ENCODE peak calls at places on chromosomes 3 and 15, in six cellular contexts. One of them, this sample, is unnamed.

GRCh38 chr3:57062119-57062631 is 1.7 kb downstream of the SPATA12 start:
- DNase-seq in A549: no peak
- DNase-seq in body of pancreas: no peak
- DNase-seq in heart left ventricle: no peak
- DNase-seq in stomach: no peak
- DNase-seq in IMR-90: no peak
- DNase-seq in this sample: no peak

GRCh38 chr15:41881925-41882688 is 11.7 kb downstream of the SPTBN5 start:
- DNase-seq in heart left ventricle: no peak
- DNase-seq in A549: no peak
- DNase-seq in stomach: peak; percentile 48
- DNase-seq in body of pancreas: peak; percentile 66
- DNase-seq in IMR-90: no peak
- DNase-seq in this sample: no peak

GRCh38 chr15:30990451-30991300 is 752 bp downstream of the MTMR10 start:
- DNase-seq in stomach: no peak
- DNase-seq in IMR-90: peak; percentile 22
- DNase-seq in body of pancreas: no peak
- DNase-seq in A549: peak; percentile 18
- DNase-seq in heart left ventricle: no peak
- DNase-seq in this sample: no peak

GRCh38 chr3:123119802-123120201 is 53.0 kb downstream of the PDIA5 start:
- DNase-seq in IMR-90: no peak
- DNase-seq in stomach: no peak
- DNase-seq in heart left ventricle: no peak
- DNase-seq in A549: no peak
- DNase-seq in body of pancreas: no peak
- DNase-seq in this sample: no peak

GRCh38 chr3:7640787-7641186 is 779.9 kb downstream of the GRM7 start:
- DNase-seq in A549: no peak
- DNase-seq in body of pancreas: no peak
- DNase-seq in IMR-90: no peak
- DNase-seq in stomach: no peak
- DNase-seq in heart left ventricle: no peak
- DNase-seq in this sample: no peak

GRCh38 chr3:29331830-29332637 is 51.2 kb downstream of the RBMS3 start:
- DNase-seq in body of pancreas: no peak
- DNase-seq in A549: no peak
- DNase-seq in heart left ventricle: no peak
- DNase-seq in IMR-90: no peak
- DNase-seq in stomach: no peak
- DNase-seq in this sample: no peak

GRCh38 chr15:71440479-71441071 is 325.3 kb downstream of the THSD4 start:
- DNase-seq in IMR-90: peak; percentile 80
- DNase-seq in stomach: no peak
- DNase-seq in A549: peak; percentile 67
- DNase-seq in heart left ventricle: no peak
- DNase-seq in body of pancreas: no peak
- DNase-seq in this sample: no peak

GRCh38 chr3:128784228-128784627 is 58.2 kb downstream of the RAB7A start:
- DNase-seq in A549: peak; percentile 9
- DNase-seq in body of pancreas: no peak
- DNase-seq in heart left ventricle: peak; percentile 74
- DNase-seq in stomach: no peak
- DNase-seq in IMR-90: no peak
- DNase-seq in this sample: no peak

GRCh38 chr3:113117511-113118302 is 93.7 kb upstream of the BOC start:
- DNase-seq in IMR-90: peak; percentile 90
- DNase-seq in heart left ventricle: no peak
- DNase-seq in A549: no peak
- DNase-seq in body of pancreas: no peak
- DNase-seq in stomach: no peak
- DNase-seq in this sample: no peak

DNA sequence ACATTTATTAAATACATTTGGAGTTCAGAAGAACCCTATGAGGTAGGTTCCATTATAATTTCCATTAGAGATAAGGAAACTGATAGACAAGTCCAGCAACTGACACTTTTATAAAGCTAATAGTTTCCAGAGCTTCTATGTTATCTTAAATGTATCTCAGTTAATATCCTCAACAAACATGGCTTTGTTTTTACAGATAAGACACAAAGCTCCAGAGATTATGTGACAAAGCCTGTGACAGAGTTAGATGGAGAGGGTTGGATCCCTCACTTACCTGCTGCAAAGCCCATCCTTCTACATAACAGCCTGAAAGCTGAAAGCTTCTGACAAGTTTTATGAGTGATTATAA is 473 bp upstream of the COMMD2 start:
- DNase-seq in stomach: no peak
- DNase-seq in body of pancreas: no peak
- DNase-seq in IMR-90: no peak
- DNase-seq in heart left ventricle: no peak
- DNase-seq in A549: no peak
- DNase-seq in this sample: no peak
- TF ChIP-seq CTCF in stomach: no peak
- TF ChIP-seq CTCF in body of pancreas: no peak
- TF ChIP-seq CTCF in IMR-90: no peak
- TF ChIP-seq CTCF in heart left ventricle: no peak
- TF ChIP-seq CTCF in A549: peak; percentile 4
- TF ChIP-seq CTCF in this sample: no peak

DNA sequence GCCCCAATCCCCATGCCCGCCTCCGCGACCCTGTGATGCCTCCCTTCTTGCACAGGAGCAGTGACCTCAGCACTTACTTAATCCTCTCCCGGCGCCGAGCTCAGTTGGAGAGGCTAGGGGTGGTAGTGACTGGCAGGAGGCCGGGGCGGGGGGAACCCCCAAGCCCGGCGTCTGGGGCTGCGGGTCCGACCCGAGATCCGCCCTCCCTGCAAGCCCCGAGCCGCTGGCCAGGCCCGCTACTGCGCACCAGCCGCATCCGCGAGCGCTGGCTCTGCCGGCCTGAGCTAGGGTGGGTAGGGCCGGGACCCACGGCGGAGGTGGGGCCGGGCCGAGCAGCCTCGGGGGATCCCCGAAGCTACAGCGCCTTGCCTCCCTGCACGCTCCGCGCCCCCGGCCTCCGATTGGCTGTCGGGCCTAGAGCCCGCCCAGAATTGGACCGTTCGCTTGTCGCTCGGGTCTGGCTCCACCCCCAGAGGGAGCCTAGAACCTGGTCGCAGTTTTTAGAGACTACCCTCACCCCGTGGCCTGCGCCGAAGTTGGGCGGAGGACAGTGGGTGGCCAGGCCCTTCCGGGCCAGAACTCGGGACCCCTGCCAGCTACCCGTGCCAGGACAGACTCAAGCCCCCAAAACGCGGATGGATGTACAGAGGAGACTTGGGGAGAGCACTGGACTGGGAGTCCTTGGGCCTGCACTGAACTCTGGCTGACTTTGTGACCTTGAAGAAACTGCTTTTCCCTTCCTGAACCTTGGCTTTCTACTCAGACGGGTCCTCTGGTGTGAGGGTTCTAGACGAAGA is at the start of gene C3orf18:
- DNase-seq in body of pancreas: peak; percentile 91
- DNase-seq in heart left ventricle: peak; percentile 98
- DNase-seq in stomach: peak; percentile 95
- DNase-seq in A549: peak; percentile 95
- DNase-seq in IMR-90: peak; percentile 86
- DNase-seq in this sample: peak; percentile 66
- TF ChIP-seq POLR2A in body of pancreas: peak; percentile 39
- TF ChIP-seq POLR2A in heart left ventricle: no peak
- TF ChIP-seq POLR2A in stomach: no peak
- TF ChIP-seq POLR2A in A549: no peak
- TF ChIP-seq POLR2A in IMR-90: no peak
- TF ChIP-seq POLR2A in this sample: no peak

GRCh38 chr3:134796313-134797079 is 1.4 kb downstream of the EPHB1 start:
- DNase-seq in A549: no peak
- DNase-seq in IMR-90: no peak
- DNase-seq in heart left ventricle: no peak
- DNase-seq in body of pancreas: no peak
- DNase-seq in stomach: no peak
- DNase-seq in this sample: no peak

GRCh38 chr3:134797080-134797801 is 2.2 kb downstream of the EPHB1 start:
- DNase-seq in IMR-90: no peak
- DNase-seq in body of pancreas: no peak
- DNase-seq in stomach: no peak
- DNase-seq in A549: no peak
- DNase-seq in heart left ventricle: no peak
- DNase-seq in this sample: no peak

GRCh38 chr3:134794950-134795775 is at the start of gene EPHB1:
- DNase-seq in body of pancreas: peak; percentile 79
- DNase-seq in A549: peak; percentile 58
- DNase-seq in stomach: peak; percentile 74
- DNase-seq in heart left ventricle: peak; percentile 86
- DNase-seq in IMR-90: peak; percentile 87
- DNase-seq in this sample: no peak

GRCh38 chr3:134794323-134794722 is 737 bp upstream of the EPHB1 start:
- DNase-seq in IMR-90: no peak
- DNase-seq in heart left ventricle: no peak
- DNase-seq in A549: no peak
- DNase-seq in stomach: no peak
- DNase-seq in body of pancreas: no peak
- DNase-seq in this sample: no peak

GRCh38 chr3:134795776-134796312 is 784 bp downstream of the EPHB1 start:
- DNase-seq in A549: no peak
- DNase-seq in stomach: no peak
- DNase-seq in heart left ventricle: no peak
- DNase-seq in body of pancreas: no peak
- DNase-seq in IMR-90: peak; percentile 8
- DNase-seq in this sample: no peak
- TF ChIP-seq CTCF in A549: no peak
- TF ChIP-seq CTCF in stomach: no peak
- TF ChIP-seq CTCF in heart left ventricle: no peak
- TF ChIP-seq CTCF in body of pancreas: no peak
- TF ChIP-seq CTCF in IMR-90: no peak
- TF ChIP-seq CTCF in this sample: no peak

GRCh38 chr15:88653200-88654064 is 14.6 kb downstream of the ISG20 start:
- DNase-seq in heart left ventricle: no peak
- DNase-seq in IMR-90: no peak
- DNase-seq in stomach: no peak
- DNase-seq in body of pancreas: no peak
- DNase-seq in A549: no peak
- DNase-seq in this sample: no peak
- TF ChIP-seq POLR2A in heart left ventricle: no peak
- TF ChIP-seq POLR2A in IMR-90: no peak
- TF ChIP-seq POLR2A in stomach: no peak
- TF ChIP-seq POLR2A in body of pancreas: no peak
- TF ChIP-seq POLR2A in A549: no peak
- TF ChIP-seq POLR2A in this sample: no peak

DNA sequence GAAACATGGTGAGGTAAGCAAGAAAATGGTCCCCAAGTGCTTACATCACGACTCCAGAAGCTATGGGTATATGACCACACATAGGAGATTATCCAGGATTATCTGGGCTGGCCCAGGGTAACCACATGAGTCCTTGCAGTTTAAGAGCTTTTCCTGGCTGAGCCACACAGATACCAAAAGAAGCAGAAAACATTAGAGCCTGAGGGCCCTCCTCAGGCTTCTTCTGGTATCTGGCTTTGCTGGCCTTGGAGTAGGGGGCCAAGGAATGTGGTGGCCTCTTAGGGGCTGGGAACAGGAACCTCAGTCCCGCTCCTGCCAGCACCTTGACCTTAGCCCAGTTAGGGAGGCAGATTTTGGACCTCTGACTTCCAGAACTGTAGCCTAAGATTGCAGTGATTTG is 259.1 kb downstream of the KCNMB2 start:
- DNase-seq in A549: no peak
- DNase-seq in stomach: no peak
- DNase-seq in IMR-90: no peak
- DNase-seq in heart left ventricle: no peak
- DNase-seq in body of pancreas: no peak
- DNase-seq in this sample: no peak
- TF ChIP-seq CTCF in A549: no peak
- TF ChIP-seq CTCF in stomach: no peak
- TF ChIP-seq CTCF in IMR-90: no peak
- TF ChIP-seq CTCF in heart left ventricle: no peak
- TF ChIP-seq CTCF in body of pancreas: no peak
- TF ChIP-seq CTCF in this sample: no peak

GRCh38 chr15:58329781-58330467 is 101.9 kb upstream of the LIPC start:
- DNase-seq in A549: no peak
- DNase-seq in IMR-90: no peak
- DNase-seq in heart left ventricle: no peak
- DNase-seq in stomach: peak; percentile 60
- DNase-seq in body of pancreas: peak; percentile 67
- DNase-seq in this sample: no peak
- TF ChIP-seq POLR2A in A549: no peak
- TF ChIP-seq POLR2A in IMR-90: no peak
- TF ChIP-seq POLR2A in heart left ventricle: no peak
- TF ChIP-seq POLR2A in stomach: no peak
- TF ChIP-seq POLR2A in body of pancreas: no peak
- TF ChIP-seq POLR2A in this sample: no peak

DNA sequence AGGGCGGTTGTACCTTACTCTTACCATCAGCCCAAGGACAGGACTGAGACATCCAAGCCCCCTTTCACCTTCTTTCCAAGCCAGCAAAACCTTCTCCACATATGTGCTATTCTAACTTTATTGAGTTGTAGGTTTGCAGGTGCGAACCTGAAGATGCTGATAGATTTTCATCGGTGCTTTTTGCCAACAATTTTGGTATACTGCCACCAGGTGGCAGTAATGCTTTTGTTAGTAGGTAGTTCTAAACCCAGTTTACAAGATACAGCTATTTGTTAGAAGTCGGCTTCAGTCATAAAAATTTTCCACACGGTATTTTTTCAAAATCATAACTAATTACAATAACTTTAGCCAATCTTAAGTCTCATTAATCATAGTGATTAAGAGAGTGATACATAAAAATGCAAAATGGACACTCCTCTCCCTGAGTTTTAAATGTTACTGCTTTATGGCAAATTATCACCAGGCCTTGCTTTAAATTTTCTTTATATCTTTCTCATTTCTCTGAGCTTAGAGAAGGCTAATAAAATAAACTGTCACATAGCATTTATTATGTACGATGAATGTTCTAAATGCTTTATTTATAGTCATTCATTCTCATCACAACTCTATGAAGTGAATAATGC is 636 bp downstream of the TBC1D21 start:
- DNase-seq in heart left ventricle: no peak
- DNase-seq in A549: peak; percentile 19
- DNase-seq in IMR-90: peak; percentile 68
- DNase-seq in body of pancreas: peak; percentile 58
- DNase-seq in stomach: peak; percentile 52
- DNase-seq in this sample: no peak
- TF ChIP-seq CTCF in heart left ventricle: peak; percentile 67
- TF ChIP-seq CTCF in A549: peak; percentile 56
- TF ChIP-seq CTCF in IMR-90: peak; percentile 78
- TF ChIP-seq CTCF in body of pancreas: peak; percentile 44
- TF ChIP-seq CTCF in stomach: peak; percentile 39
- TF ChIP-seq CTCF in this sample: peak; percentile 44

GRCh38 chr15:80429964-80430363 is 25.8 kb downstream of the ARNT2 start:
- DNase-seq in IMR-90: no peak
- DNase-seq in heart left ventricle: no peak
- DNase-seq in A549: no peak
- DNase-seq in stomach: no peak
- DNase-seq in body of pancreas: no peak
- DNase-seq in this sample: no peak
- TF ChIP-seq POLR2A in IMR-90: no peak
- TF ChIP-seq POLR2A in heart left ventricle: no peak
- TF ChIP-seq POLR2A in A549: no peak
- TF ChIP-seq POLR2A in stomach: no peak
- TF ChIP-seq POLR2A in body of pancreas: no peak
- TF ChIP-seq POLR2A in this sample: no peak